ENCODE peak calls at places on chromosomes 13 and 19, in seven cellular contexts. X is left ventricle myocardium inferior; T is aorta; F is myocyte; C is activated CD8-positive, alpha-beta memory T cell treated with anti-CD3 and anti-CD28 coated beads for 1 hour; W is cardiac fibroblast; H is hepatic stellate cell. G is an unnamed sample.

GRCh38 chr13:85619321-85619720 is 179.9 kb downstream of the SLITRK6 start:
- DNase-seq in X (no peak), T (no peak), F (no peak), C (no peak), W (no peak), H (no peak), G (no peak)

GRCh38 chr13:48626726-48627451 is 26.8 kb upstream of the CYSLTR2 start:
- DNase-seq in X (no peak), T (no peak), F (no peak), C (no peak), W (peak), H (no peak), G (no peak)

GRCh38 chr19:13795595-13796300 is 505 bp downstream of the ZSWIM4 start:
- DNase-seq in X (no peak), T (no peak), F (peak), C (no peak), W (no peak), H (no peak), G (peak)

GRCh38 chr19:1445185-1445931 is 4.6 kb upstream of the APC2 start:
- DNase-seq in X (peak), T (peak), F (peak), C (peak), W (peak), H (peak), G (peak)

GRCh38 chr19:16722591-16722990 is 2.9 kb downstream of the NWD1 start:
- DNase-seq in X (no peak), T (no peak), F (no peak), C (no peak), W (no peak), H (no peak), G (no peak)

GRCh38 chr13:60139272-60139671 is 24.5 kb downstream of the DIAPH3 start:
- DNase-seq in X (no peak), T (no peak), F (peak), C (no peak), W (no peak), H (peak), G (peak)

GRCh38 chr13:94481966-94482365 is 2.5 kb upstream of the DCT start:
- DNase-seq in X (peak), T (no peak), F (peak), C (no peak), W (peak), H (peak), G (peak)

GRCh38 chr13:22103628-22104027 is 432.8 kb downstream of the FGF9 start:
- DNase-seq in X (no peak), T (no peak), F (no peak), C (no peak), W (no peak), H (no peak), G (no peak)

GRCh38 chr13:44058067-44058466 is 178.4 kb downstream of the LACC1 start:
- DNase-seq in X (no peak), T (no peak), F (no peak), C (no peak), W (no peak), H (no peak), G (no peak)

GRCh38 chr13:40666905-40667621 is 622 bp upstream of the FOXO1 start:
- DNase-seq in X (peak), T (peak), F (peak), C (no peak), W (no peak), H (peak), G (no peak)

GRCh38 chr13:97333983-97334382 is 100.0 kb upstream of the RAP2A start:
- DNase-seq in X (no peak), T (no peak), F (no peak), C (no peak), W (peak), H (no peak), G (no peak)

GRCh38 chr13:46721054-46721453 is 75.9 kb downstream of the ESD start:
- DNase-seq in X (peak), T (no peak), F (peak), C (peak), W (peak), H (no peak), G (peak)

G was measured in LHCN-M2.